ENCODE peak calls at places on chromosomes 12 and 14, in ten cellular contexts. F is endothelial cell; Q is AG04449; R is spleen; X is CD4-positive, alpha-beta T cell; H is IMR-90; Z is fibroblast of pulmonary artery; P is psoas muscle; C is astrocyte of the spinal cord; J is neural crest cell. U is an unnamed sample.

GRCh38 chr12:101824831-101825230 is 5.9 kb downstream of the GNPTAB start:
- DNase-seq in F (no peak), Q (no peak), R (no peak), X (no peak), H (no peak), Z (peak; percentile 16), P (no peak), C (no peak), J (no peak), U (no peak)

GRCh38 chr12:57904426-57904825 is 36.9 kb upstream of the ATP23 start:
- DNase-seq in F (no peak), Q (no peak), R (no peak), X (no peak), H (no peak), Z (no peak), P (no peak), C (no peak), J (no peak), U (no peak)

GRCh38 chr14:61322799-61323290 is 1.5 kb downstream of the PRKCH start:
- DNase-seq in F (no peak), Q (no peak), R (no peak), X (peak; percentile 43), H (peak; percentile 2), Z (peak; percentile 54), P (no peak), C (no peak), J (no peak), U (no peak)

GRCh38 chr12:42565001-42565400 is 24.5 kb downstream of the PRICKLE1 start:
- DNase-seq in F (no peak), Q (no peak), R (no peak), X (no peak), H (no peak), Z (no peak), P (no peak), C (no peak), J (no peak), U (no peak)

GRCh38 chr12:69527506-69528272 is 57.5 kb downstream of the FRS2 start:
- DNase-seq in F (no peak), Q (no peak), R (no peak), X (no peak), H (peak; percentile 91), Z (peak; percentile 80), P (no peak), C (peak; percentile 87), J (no peak), U (no peak)

GRCh38 chr12:56221233-56221756 is 427 bp downstream of the RNF41 start:
- DNase-seq in F (peak; percentile 33), Q (peak; percentile 57), R (peak; percentile 81), X (no peak), H (peak; percentile 73), Z (peak; percentile 85), P (peak; percentile 73), C (peak; percentile 75), J (peak; percentile 14), U (no peak)

GRCh38 chr12:15782667-15783066 is 6.5 kb downstream of the EPS8 start:
- DNase-seq in F (no peak), Q (no peak), R (no peak), X (no peak), H (no peak), Z (no peak), P (no peak), C (peak; percentile 68), J (no peak), U (no peak)

GRCh38 chr14:94367347-94367746 is 21.1 kb downstream of the SERPINA1 start:
- DNase-seq in F (no peak), Q (no peak), R (no peak), X (no peak), H (no peak), Z (no peak), P (no peak), C (no peak), J (no peak), U (no peak)

GRCh38 chr12:65039306-65039705 is 81.8 kb downstream of the WIF1 start:
- DNase-seq in F (no peak), Q (no peak), R (no peak), X (no peak), H (no peak), Z (no peak), P (no peak), C (no peak), J (no peak), U (no peak)
- TF ChIP-seq CTCF in F (no peak), Q (no peak), R (no peak), X (no peak), H (no peak), Z (no peak), P (no peak), C (no peak), J (no peak), U (no peak)

GRCh38 chr12:24631691-24632090 is 317.2 kb downstream of the BCAT1 start:
- DNase-seq in F (no peak), Q (no peak), R (no peak), X (no peak), H (no peak), Z (no peak), P (no peak), C (no peak), J (no peak), U (no peak)

GRCh38 chr12:24625103-24625502 is 323.8 kb downstream of the BCAT1 start:
- DNase-seq in F (no peak), Q (no peak), R (no peak), X (no peak), H (no peak), Z (no peak), P (no peak), C (no peak), J (no peak), U (no peak)

GRCh38 chr12:24630446-24630845 is 318.5 kb downstream of the BCAT1 start:
- DNase-seq in F (no peak), Q (no peak), R (no peak), X (no peak), H (no peak), Z (no peak), P (no peak), C (no peak), J (no peak), U (no peak)
- TF ChIP-seq CTCF in F (no peak), Q (no peak), R (no peak), X (no peak), H (no peak), Z (no peak), P (no peak), C (no peak), J (no peak), U (no peak)

DNA sequence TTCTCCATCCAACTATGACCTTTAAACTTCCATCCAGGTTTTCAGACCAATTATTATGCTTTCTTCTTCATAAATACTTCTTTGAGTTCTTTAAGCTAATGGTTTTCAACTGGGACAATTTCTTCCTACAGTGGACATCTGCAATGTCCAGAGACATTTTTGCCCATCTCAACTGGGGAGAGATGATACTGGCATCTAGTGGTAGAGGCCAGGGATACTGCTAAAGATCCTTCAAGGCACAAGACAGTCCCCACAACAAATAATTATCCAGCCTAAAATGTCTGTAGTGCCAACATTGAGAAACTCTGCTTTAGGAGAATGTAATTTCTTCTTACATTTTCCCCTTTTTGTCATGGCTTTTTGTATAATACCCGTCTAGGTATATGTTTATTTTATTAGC is 10.6 kb downstream of the TRHDE start:
- DNase-seq in F (no peak), Q (no peak), R (no peak), X (no peak), H (no peak), Z (peak; percentile 33), P (no peak), C (peak; percentile 53), J (no peak), U (no peak)
- TF ChIP-seq CTCF in F (no peak), Q (peak; percentile 59), R (no peak), X (no peak), H (peak; percentile 58), Z (peak; percentile 60), P (peak; percentile 47), C (peak; percentile 80), J (peak; percentile 48), U (no peak)

GRCh38 chr12:132075026-132075713 is 68.9 kb downstream of the DDX51 start:
- DNase-seq in F (no peak), Q (no peak), R (no peak), X (no peak), H (no peak), Z (no peak), P (no peak), C (no peak), J (no peak), U (no peak)
- TF ChIP-seq CTCF in F (peak; percentile 10), Q (peak; percentile 3), R (no peak), X (no peak), H (peak; percentile 29), Z (peak; percentile 33), P (no peak), C (peak; percentile 44), J (peak; percentile 44), U (no peak)

GRCh38 chr12:90015228-90015627 is 306.6 kb upstream of the ATP2B1 start:
- DNase-seq in F (no peak), Q (no peak), R (no peak), X (no peak), H (peak; percentile 16), Z (peak; percentile 52), P (no peak), C (no peak), J (no peak), U (no peak)

GRCh38 chr12:90013409-90013808 is 304.8 kb upstream of the ATP2B1 start:
- DNase-seq in F (no peak), Q (no peak), R (no peak), X (no peak), H (peak; percentile 9), Z (peak; percentile 35), P (no peak), C (no peak), J (no peak), U (no peak)

GRCh38 chr12:90004319-90005074 is 295.9 kb upstream of the ATP2B1 start:
- DNase-seq in F (no peak), Q (no peak), R (no peak), X (no peak), H (no peak), Z (no peak), P (no peak), C (no peak), J (no peak), U (no peak)

GRCh38 chr12:90008277-90008676 is 299.6 kb upstream of the ATP2B1 start:
- DNase-seq in F (no peak), Q (no peak), R (no peak), X (no peak), H (no peak), Z (no peak), P (no peak), C (no peak), J (no peak), U (no peak)

DNA sequence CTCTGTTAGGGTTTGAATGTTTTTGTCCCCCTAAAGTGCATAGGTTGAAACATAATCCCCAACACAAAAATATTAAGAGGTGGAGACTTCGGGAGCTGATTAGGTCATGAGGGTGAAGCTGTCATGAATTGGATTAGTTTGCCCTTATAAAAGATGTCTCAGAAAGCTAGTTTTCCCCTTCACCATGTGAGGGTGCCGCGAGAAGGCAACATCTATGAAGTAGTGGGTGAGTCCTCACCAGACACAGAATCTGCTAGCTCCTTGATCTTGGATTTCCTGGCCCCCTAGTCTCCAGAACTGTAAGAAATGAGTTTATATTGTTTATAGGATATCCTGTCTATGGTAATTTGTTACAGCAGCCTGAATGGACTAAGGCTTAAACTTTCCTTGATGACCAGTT is 301.5 kb upstream of the ATP2B1 start:
- DNase-seq in F (no peak), Q (no peak), R (no peak), X (no peak), H (peak; percentile 31), Z (no peak), P (no peak), C (peak; percentile 17), J (no peak), U (no peak)
- TF ChIP-seq CTCF in F (no peak), Q (no peak), R (no peak), X (no peak), H (peak; percentile 35), Z (no peak), P (no peak), C (peak; percentile 33), J (peak; percentile 30), U (no peak)

GRCh38 chr12:28998662-28999120 is 150.4 kb upstream of the FAR2 start:
- DNase-seq in F (peak; percentile 33), Q (peak; percentile 3), R (no peak), X (no peak), H (peak; percentile 56), Z (peak; percentile 61), P (no peak), C (peak; percentile 52), J (no peak), U (no peak)
- TF ChIP-seq CTCF in F (peak; percentile 35), Q (peak; percentile 40), R (no peak), X (no peak), H (peak; percentile 61), Z (peak; percentile 60), P (peak; percentile 32), C (peak; percentile 55), J (peak; percentile 76), U (no peak)

U was measured in omental fat pad.